ENCODE peak calls at places on chromosome 12, in five cellular contexts. Q is CD14-positive monocyte; P is activated CD8-positive, alpha-beta T cell treated with anti-CD3 and anti-CD28 coated beads for 36 hours; B is PC-9; E is HCT116. Z is an unnamed sample.

GRCh38 chr12:40325349-40325960 is 100.7 kb downstream of the LRRK2 start:
- DNase-seq in Q (no peak), P (peak; percentile 7), B (peak; percentile 4), E (peak; percentile 59), Z (peak; percentile 64)

GRCh38 chr12:104671407-104672095 is 214.8 kb downstream of the CHST11 start:
- DNase-seq in Q (peak; percentile 98), P (peak; percentile 98), B (peak; percentile 97), E (peak; percentile 93), Z (peak; percentile 89)

GRCh38 chr12:124722871-124723270 is 140.8 kb downstream of the SCARB1 start:
- DNase-seq in Q (no peak), P (no peak), B (no peak), E (no peak), Z (no peak)

GRCh38 chr12:124904306-124905098 is 9.9 kb downstream of the UBC start:
- DNase-seq in Q (peak; percentile 89), P (no peak), B (peak; percentile 75), E (no peak), Z (no peak)

GRCh38 chr12:128449146-128449894 is 182.3 kb downstream of the TMEM132C start:
- DNase-seq in Q (no peak), P (no peak), B (no peak), E (no peak), Z (no peak)

GRCh38 chr12:89172224-89172623 is 180.1 kb downstream of the DUSP6 start:
- DNase-seq in Q (no peak), P (no peak), B (no peak), E (no peak), Z (no peak)

GRCh38 chr12:110920324-110920910 is at the start of gene MYL2:
- DNase-seq in Q (no peak), P (no peak), B (no peak), E (no peak), Z (no peak)

GRCh38 chr12:32644455-32644854 is 34.6 kb upstream of the DNM1L start:
- DNase-seq in Q (no peak), P (no peak), B (no peak), E (no peak), Z (no peak)

GRCh38 chr12:129938089-129938488 is 34.3 kb upstream of the TMEM132D start:
- DNase-seq in Q (no peak), P (no peak), B (no peak), E (no peak), Z (no peak)

GRCh38 chr12:18864900-18865561 is 127.1 kb downstream of the CAPZA3 start:
- DNase-seq in Q (no peak), P (no peak), B (peak; percentile 12), E (no peak), Z (no peak)

GRCh38 chr12:1927751-1928351 is 9.4 kb upstream of the CACNA2D4 start:
- DNase-seq in Q (no peak), P (no peak), B (no peak), E (no peak), Z (no peak)

GRCh38 chr12:59055204-59055839 is 135.0 kb upstream of the LRIG3 start:
- DNase-seq in Q (no peak), P (no peak), B (peak; percentile 16), E (peak; percentile 78), Z (peak; percentile 85)

GRCh38 chr12:109432842-109433304 is 44.2 kb downstream of the KCTD10 start:
- DNase-seq in Q (peak; percentile 65), P (peak; percentile 93), B (peak; percentile 86), E (peak; percentile 84), Z (peak; percentile 61)
- TF ChIP-seq CTCF in Q (peak; percentile 83), P (peak; percentile 89), B (peak; percentile 90), E (peak; percentile 97), Z (peak; percentile 96)

GRCh38 chr12:27560126-27560525 is 36.1 kb downstream of the PPFIBP1 start:
- DNase-seq in Q (no peak), P (no peak), B (no peak), E (no peak), Z (no peak)
- TF ChIP-seq CTCF in Q (no peak), P (no peak), B (no peak), E (no peak), Z (no peak)

GRCh38 chr12:94150483-94151225 is 2.3 kb downstream of the PLXNC1 start:
- DNase-seq in Q (no peak), P (peak; percentile 68), B (no peak), E (no peak), Z (no peak)
- TF ChIP-seq CTCF in Q (no peak), P (no peak), B (no peak), E (no peak), Z (no peak)

GRCh38 chr12:29639893-29640495 is 142.5 kb upstream of the OVCH1 start:
- DNase-seq in Q (no peak), P (no peak), B (no peak), E (no peak), Z (no peak)

GRCh38 chr12:29638528-29638927 is 141.0 kb upstream of the OVCH1 start:
- DNase-seq in Q (no peak), P (no peak), B (no peak), E (no peak), Z (no peak)

GRCh38 chr12:29644536-29645162 is 139.1 kb downstream of the TMTC1 start:
- DNase-seq in Q (no peak), P (no peak), B (no peak), E (no peak), Z (no peak)

DNA sequence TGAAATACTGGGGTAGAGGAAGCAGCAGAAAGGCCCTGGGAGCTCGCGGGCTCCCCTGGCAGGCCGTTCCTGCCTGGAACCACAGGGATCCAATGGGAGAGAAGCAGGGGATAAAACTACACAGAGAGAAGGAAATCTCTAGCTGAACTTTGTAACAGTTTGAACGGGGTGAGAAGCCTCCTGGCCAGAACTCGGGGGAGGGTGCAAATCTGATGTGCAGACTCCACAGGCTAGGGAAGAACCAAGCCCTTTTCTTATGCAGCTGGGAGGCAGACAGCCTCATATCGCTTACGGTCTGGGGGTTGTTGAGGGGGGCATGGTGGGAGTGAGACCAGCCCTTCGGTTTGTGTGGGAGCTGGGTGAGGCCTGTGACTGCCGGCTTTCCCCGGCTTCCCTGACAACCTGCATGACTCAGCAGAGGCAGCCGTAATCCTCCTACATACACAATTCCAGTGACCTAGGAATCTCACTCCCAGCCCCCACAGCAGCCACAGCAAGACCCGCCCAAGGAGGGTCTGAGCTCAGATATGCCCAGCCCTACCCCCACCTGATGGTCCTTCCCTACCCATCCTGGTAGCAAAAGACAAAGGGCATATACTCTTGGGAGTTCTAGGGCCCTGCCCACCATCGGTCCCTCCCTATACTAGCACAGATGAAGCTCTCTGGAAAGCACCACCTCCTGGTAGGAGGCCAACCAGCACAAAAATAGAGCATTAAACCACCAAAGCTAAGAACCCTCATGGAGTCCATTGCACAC is 143.0 kb downstream of the TMTC1 start:
- DNase-seq in Q (no peak), P (no peak), B (peak; percentile 73), E (peak; percentile 18), Z (no peak)
- TF ChIP-seq CTCF in Q (no peak), P (no peak), B (no peak), E (no peak), Z (no peak)

DNA sequence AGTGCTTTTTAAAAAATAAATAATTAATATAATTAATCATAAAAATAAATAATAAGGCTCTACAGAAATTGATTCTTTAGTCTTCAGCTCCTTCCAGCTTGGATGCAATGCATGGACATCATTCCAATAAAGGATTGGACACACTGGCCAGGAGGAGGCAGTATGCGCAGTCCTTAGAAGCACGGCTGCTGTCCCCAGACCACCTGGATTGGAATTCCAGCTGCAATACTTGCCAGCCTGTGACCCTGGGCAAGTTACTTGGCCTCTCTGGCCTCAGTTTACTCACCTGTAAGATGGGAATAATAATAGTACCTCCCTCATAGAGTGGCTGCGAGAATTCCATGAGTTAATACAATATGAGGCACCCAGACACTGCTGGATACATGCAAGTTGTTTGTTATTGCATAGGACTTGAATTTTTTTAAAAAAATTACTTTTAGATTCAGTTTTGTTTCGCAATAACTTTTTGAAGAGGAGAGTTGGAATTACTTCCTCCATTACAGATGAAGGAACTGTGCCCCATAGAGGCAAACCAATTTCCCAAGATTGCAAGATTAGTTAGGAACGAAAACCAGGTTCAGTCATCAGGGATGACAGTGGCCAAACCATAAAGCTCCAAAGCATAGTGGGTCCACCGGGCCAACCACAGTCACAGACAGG is 12.2 kb downstream of the RPH3A start:
- DNase-seq in Q (no peak), P (no peak), B (no peak), E (no peak), Z (no peak)
- TF ChIP-seq CTCF in Q (no peak), P (no peak), B (no peak), E (peak; percentile 15), Z (no peak)

GRCh38 chr12:108562348-108563134 is at the start of gene ISCU:
- DNase-seq in Q (peak; percentile 97), P (peak; percentile 97), B (peak; percentile 98), E (peak; percentile 95), Z (peak; percentile 77)
- TF ChIP-seq CTCF in Q (no peak), P (no peak), B (no peak), E (no peak), Z (no peak)